ENCODE peak calls at places on chromosomes 4 and X, in seven cellular contexts. R, K, I, S, B, J and T are unnamed samples.

GRCh38 chrX:125503769-125504168 is 184.1 kb downstream of the TEX13C start:
- DNase-seq in K (no peak), B (no peak), J (no peak), I (no peak), R (no peak), S (no peak), T (no peak)

GRCh38 chr4:61446957-61447356 is 246.8 kb downstream of the ADGRL3 start:
- DNase-seq in K (no peak), S (no peak), I (no peak), B (no peak), J (no peak), R (no peak), T (no peak)

GRCh38 chr4:79402452-79402851 is 5.6 kb downstream of the GK2 start:
- DNase-seq in B (no peak), K (no peak), S (no peak), I (no peak), R (no peak), J (no peak), T (no peak)

GRCh38 chr4:6893449-6894085 is 16.1 kb upstream of the TBC1D14 start:
- DNase-seq in K (no peak), J (no peak), R (no peak), S (no peak), I (no peak), B (peak), T (no peak)

GRCh38 chr4:137541181-137541580 is 8.9 kb upstream of the PCDH18 start:
- DNase-seq in K (no peak), S (no peak), J (no peak), I (no peak), R (no peak), B (no peak), T (no peak)

GRCh38 chr4:110668463-110669245 is 45.8 kb upstream of the PITX2 start:
- DNase-seq in I (no peak), J (no peak), R (no peak), S (no peak), K (no peak), B (no peak), T (no peak)

GRCh38 chr4:165803005-165803404 is 70.0 kb upstream of the TLL1 start:
- DNase-seq in K (no peak), J (no peak), I (no peak), S (no peak), R (no peak), B (no peak), T (no peak)

GRCh38 chr4:47367761-47368160 is 95.7 kb downstream of the COMMD8 start:
- DNase-seq in B (peak), I (no peak), J (no peak), R (no peak), S (no peak), K (no peak), T (no peak)

GRCh38 chr4:186932196-186932595 is 208.5 kb upstream of the FAT1 start:
- DNase-seq in J (no peak), R (no peak), K (no peak), B (no peak), S (no peak), I (no peak), T (no peak)